ENCODE peak calls at places on chromosomes 3 and 15, in seven cellular contexts. E, Q, G, H, M, L and O are unnamed samples.
A peak's percentile ranks its signal among the peaks of the same experiment; 100 is the strongest.

GRCh38 chr15:101600024-101600423 is 52.2 kb downstream of the TM2D3 start:
- DNase-seq in E (no peak), Q (no peak), G (no peak), H (no peak), M (no peak), L (no peak), O (no peak)

GRCh38 chr3:52372822-52373504 is 56.8 kb downstream of the DNAH1 start:
- DNase-seq in E (no peak), Q (no peak), G (no peak), H (peak; percentile 71), M (no peak), L (peak; percentile 33), O (no peak)

GRCh38 chr15:68208136-68208535 is 3.0 kb upstream of the CALML4 start:
- DNase-seq in E (no peak), Q (no peak), G (no peak), H (peak; percentile 51), M (no peak), L (no peak), O (no peak)

GRCh38 chr15:93362203-93362602 is 273.2 kb upstream of the RGMA start:
- DNase-seq in E (no peak), Q (no peak), G (no peak), H (no peak), M (no peak), L (no peak), O (no peak)

GRCh38 chr3:157248590-157249425 is 88.9 kb upstream of the CCNL1 start:
- DNase-seq in E (peak; percentile 93), Q (peak; percentile 82), G (peak; percentile 94), H (no peak), M (no peak), L (no peak), O (no peak)

GRCh38 chr3:182104811-182105316 is 393.1 kb downstream of the SOX2 start:
- DNase-seq in E (no peak), Q (no peak), G (no peak), H (no peak), M (no peak), L (no peak), O (no peak)

GRCh38 chr3:115638991-115639390 is 15.7 kb downstream of the GAP43 start:
- DNase-seq in E (no peak), Q (no peak), G (no peak), H (no peak), M (no peak), L (no peak), O (no peak)

GRCh38 chr3:40043444-40043755 is 234.0 kb downstream of the MYRIP start:
- DNase-seq in E (peak; percentile 70), Q (peak; percentile 78), G (no peak), H (peak; percentile 58), M (no peak), L (no peak), O (no peak)

GRCh38 chr3:17360991-17361390 is 381.4 kb downstream of the TBC1D5 start:
- DNase-seq in E (no peak), Q (no peak), G (no peak), H (no peak), M (no peak), L (no peak), O (no peak)

GRCh38 chr3:9400626-9401025 is 3.2 kb downstream of the SETD5 start:
- DNase-seq in E (no peak), Q (no peak), G (no peak), H (no peak), M (no peak), L (no peak), O (no peak)

GRCh38 chr15:90336705-90337141 is 15.4 kb upstream of the ZNF774 start:
- DNase-seq in E (no peak), Q (peak; percentile 96), G (peak; percentile 52), H (no peak), M (no peak), L (no peak), O (no peak)

GRCh38 chr3:139261754-139262632 is 81.8 kb upstream of the MRPS22 start:
- DNase-seq in E (no peak), Q (no peak), G (no peak), H (no peak), M (no peak), L (no peak), O (no peak)

GRCh38 chr15:29913528-29914135 is 91.4 kb upstream of the TJP1 start:
- DNase-seq in E (peak; percentile 55), Q (peak; percentile 48), G (no peak), H (no peak), M (no peak), L (no peak), O (no peak)

GRCh38 chr3:52596658-52597265 is 60.4 kb downstream of the UQCC5 start:
- DNase-seq in E (no peak), Q (no peak), G (peak; percentile 98), H (no peak), M (no peak), L (no peak), O (no peak)

GRCh38 chr3:70558955-70559354 is 246.5 kb upstream of the MDFIC2 start:
- DNase-seq in E (no peak), Q (no peak), G (no peak), H (no peak), M (no peak), L (no peak), O (no peak)

GRCh38 chr15:45251888-45252287 is at the start of gene SLC28A2:
- DNase-seq in E (no peak), Q (no peak), G (no peak), H (no peak), M (no peak), L (no peak), O (no peak)

GRCh38 chr3:185732782-185733181 is 92.1 kb downstream of the IGF2BP2 start:
- DNase-seq in E (peak; percentile 94), Q (peak; percentile 97), G (no peak), H (no peak), M (no peak), L (no peak), O (no peak)

GRCh38 chr3:177529716-177530335 is 332.5 kb upstream of the TBL1XR1 start:
- DNase-seq in E (peak; percentile 69), Q (no peak), G (no peak), H (no peak), M (no peak), L (no peak), O (no peak)

GRCh38 chr3:12796171-12797123 is at the start of gene CAND2:
- DNase-seq in E (peak; percentile 35), Q (peak; percentile 57), G (peak; percentile 44), H (peak; percentile 82), M (no peak), L (peak; percentile 83), O (peak; percentile 30)

GRCh38 chr15:51863131-51863530 is 33.7 kb downstream of the TMOD3 start:
- DNase-seq in E (no peak), Q (no peak), G (no peak), H (no peak), M (no peak), L (no peak), O (no peak)

GRCh38 chr3:197499427-197499826 is 56.3 kb downstream of the BDH1 start:
- DNase-seq in E (peak; percentile 58), Q (peak; percentile 79), G (no peak), H (no peak), M (no peak), L (no peak), O (no peak)

GRCh38 chr3:139281512-139282196 is 62.2 kb upstream of the MRPS22 start:
- DNase-seq in E (no peak), Q (peak; percentile 77), G (peak; percentile 11), H (no peak), M (no peak), L (no peak), O (no peak)

GRCh38 chr15:101318810-101319200 is 23.8 kb upstream of the SNRPA1 start:
- DNase-seq in E (no peak), Q (no peak), G (no peak), H (peak; percentile 30), M (no peak), L (no peak), O (no peak)

GRCh38 chr15:55897560-55898336 is 95.7 kb downstream of the NEDD4 start:
- DNase-seq in E (peak; percentile 73), Q (peak; percentile 74), G (peak; percentile 26), H (peak; percentile 61), M (no peak), L (peak; percentile 47), O (no peak)

GRCh38 chr15:83776986-83777385 is 123.1 kb downstream of the ADAMTSL3 start:
- DNase-seq in E (no peak), Q (no peak), G (no peak), H (no peak), M (no peak), L (no peak), O (no peak)

GRCh38 chr3:69212411-69213160 is 90.2 kb upstream of the LMOD3 start:
- DNase-seq in E (peak; percentile 87), Q (peak; percentile 66), G (no peak), H (no peak), M (no peak), L (no peak), O (no peak)

GRCh38 chr3:183252108-183252782 is 808 bp upstream of the B3GNT5 start:
- DNase-seq in E (no peak), Q (no peak), G (no peak), H (no peak), M (no peak), L (no peak), O (no peak)

GRCh38 chr3:175222356-175222755 is 363.2 kb downstream of the NAALADL2 start:
- DNase-seq in E (no peak), Q (no peak), G (no peak), H (no peak), M (no peak), L (no peak), O (no peak)

GRCh38 chr15:72133211-72133610 is 15.0 kb downstream of the SENP8 start:
- DNase-seq in E (no peak), Q (no peak), G (no peak), H (no peak), M (no peak), L (no peak), O (no peak)

GRCh38 chr3:23809294-23809693 is 3.5 kb downstream of the UBE2E1 start:
- DNase-seq in E (no peak), Q (no peak), G (peak; percentile 12), H (no peak), M (no peak), L (no peak), O (no peak)

GRCh38 chr3:118477768-118478167 is 556.9 kb downstream of the IGSF11 start:
- DNase-seq in E (no peak), Q (no peak), G (no peak), H (no peak), M (no peak), L (no peak), O (no peak)

GRCh38 chr3:104279617-104280016 is 1087.1 kb upstream of the ALCAM start:
- DNase-seq in E (peak; percentile 67), Q (peak; percentile 81), G (no peak), H (no peak), M (no peak), L (no peak), O (no peak)

GRCh38 chr3:48279926-48280325 is 39.0 kb downstream of the ZNF589 start:
- DNase-seq in E (peak; percentile 6), Q (no peak), G (no peak), H (no peak), M (no peak), L (no peak), O (no peak)

GRCh38 chr3:36959821-36960220 is 15.0 kb upstream of the TRANK1 start:
- DNase-seq in E (no peak), Q (peak; percentile 28), G (no peak), H (no peak), M (no peak), L (no peak), O (no peak)

GRCh38 chr3:64299206-64299605 is 73.9 kb upstream of the PRICKLE2 start:
- DNase-seq in E (peak; percentile 27), Q (no peak), G (no peak), H (no peak), M (no peak), L (no peak), O (no peak)

GRCh38 chr3:149414557-149415231 is 37.2 kb upstream of the TM4SF1 start:
- DNase-seq in E (peak; percentile 56), Q (no peak), G (no peak), H (no peak), M (no peak), L (no peak), O (no peak)

GRCh38 chr3:192409203-192409837 is 318.0 kb downstream of the FGF12 start:
- DNase-seq in E (peak; percentile 16), Q (peak; percentile 23), G (peak; percentile 11), H (no peak), M (no peak), L (peak; percentile 39), O (no peak)

GRCh38 chr3:179079537-179079936 is 7.9 kb upstream of the ZMAT3 start:
- DNase-seq in E (no peak), Q (no peak), G (no peak), H (no peak), M (no peak), L (no peak), O (no peak)